ENCODE peak calls at places on chromosomes 3 and 15, in four cellular contexts. P, X, H and V are unnamed samples.

GRCh38 chr3:181709537-181710279 is 2.0 kb upstream of the SOX2 start:
- DNase-seq in X (peak), H (peak), P (no peak), V (peak)

GRCh38 chr3:128879125-128879969 is at the start of gene ACAD9:
- DNase-seq in X (peak), H (peak), P (peak), V (peak)

GRCh38 chr15:69815793-69816192 is 281.9 kb downstream of the TLE3 start:
- DNase-seq in P (no peak), H (no peak), X (no peak), V (no peak)

GRCh38 chr3:32395451-32395970 is 3.9 kb downstream of the CMTM7 start:
- DNase-seq in H (no peak), P (no peak), X (no peak), V (no peak)

GRCh38 chr15:85554852-85555521 is 174.6 kb downstream of the AKAP13 start:
- DNase-seq in X (no peak), P (no peak), H (no peak), V (no peak)

GRCh38 chr3:63814300-63814699 is 4.8 kb upstream of the C3orf49 start:
- DNase-seq in P (no peak), X (peak), H (peak), V (no peak)

GRCh38 chr3:71380096-71380495 is 203.4 kb downstream of the FOXP1 start:
- DNase-seq in P (no peak), X (peak), H (peak), V (no peak)

GRCh38 chr3:46280105-46280797 is 38.0 kb downstream of the CCR3 start:
- DNase-seq in P (no peak), X (no peak), H (peak), V (no peak)

GRCh38 chr3:72161870-72162617 is 377.1 kb upstream of the PROK2 start:
- DNase-seq in P (no peak), H (peak), X (no peak), V (no peak)

GRCh38 chr3:194104041-194104751 is 31.8 kb upstream of the HES1 start:
- DNase-seq in H (no peak), P (no peak), X (no peak), V (no peak)

GRCh38 chr3:56952051-56952450 is 108.4 kb upstream of the SPATA12 start:
- DNase-seq in H (no peak), X (no peak), P (no peak), V (no peak)

GRCh38 chr3:98612996-98613517 is 19.6 kb upstream of the CPOX start:
- DNase-seq in P (no peak), H (no peak), X (no peak), V (no peak)

GRCh38 chr3:49181351-49181750 is 10.0 kb downstream of the KLHDC8B start:
- DNase-seq in H (no peak), X (no peak), P (no peak), V (no peak)

GRCh38 chr3:190092250-190092649 is 28.4 kb downstream of the P3H2 start:
- DNase-seq in P (no peak), X (no peak), H (peak), V (no peak)

GRCh38 chr3:72299321-72299802 is 514.4 kb upstream of the PROK2 start:
- DNase-seq in X (no peak), H (peak), P (no peak), V (no peak)

GRCh38 chr3:150868282-150868681 is 37.0 kb downstream of the MINDY4B start:
- DNase-seq in H (no peak), P (no peak), X (no peak), V (no peak)

GRCh38 chr15:95875141-95875643 is 455.3 kb upstream of the NR2F2 start:
- DNase-seq in H (no peak), X (no peak), P (no peak), V (no peak)

GRCh38 chr3:14336414-14337285 is 65.8 kb upstream of the SLC6A6 start:
- DNase-seq in X (no peak), H (no peak), P (no peak), V (no peak)

GRCh38 chr3:62968128-62968527 is 92.9 kb upstream of the CADPS start:
- DNase-seq in H (no peak), X (no peak), P (no peak), V (no peak)

GRCh38 chr3:45583021-45583851 is 11.3 kb upstream of the LIMD1 start:
- DNase-seq in P (no peak), H (no peak), X (no peak), V (no peak)

GRCh38 chr15:90681480-90681879 is 35.7 kb upstream of the BLM start:
- DNase-seq in H (peak), X (no peak), P (no peak), V (no peak)

GRCh38 chr3:66004244-66004643 is 34.5 kb downstream of the MAGI1 start:
- DNase-seq in X (no peak), P (no peak), H (no peak), V (no peak)

DNA sequence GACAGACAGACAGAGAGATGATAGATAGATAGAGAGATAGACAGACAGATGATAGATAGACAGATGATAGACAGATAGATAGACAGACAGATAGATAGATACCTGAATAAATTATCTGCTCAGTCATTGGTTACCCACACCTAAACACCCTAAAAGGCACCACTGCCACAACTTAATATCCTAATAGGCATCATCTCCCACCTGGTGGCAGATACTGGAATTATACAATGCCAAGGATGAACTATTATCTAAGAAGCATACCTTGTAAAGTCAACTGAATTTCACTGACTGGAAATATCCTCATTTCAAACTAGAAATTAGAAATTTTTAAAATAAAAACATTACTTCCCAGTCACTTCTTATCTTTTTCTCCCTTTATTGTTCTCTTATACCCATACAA is 19.4 kb upstream of the ATP8B4 start:
- DNase-seq in X (no peak), H (peak), P (no peak), V (no peak)
- H3K4ac ChIP-seq in X (no peak), H (peak), P (no peak), V (no peak)

GRCh38 chr15:98737721-98738120 is 89.4 kb downstream of the IGF1R start:
- DNase-seq in X (no peak), H (no peak), P (no peak), V (no peak)
- H3K4ac ChIP-seq in X (no peak), H (no peak), P (no peak), V (no peak)

GRCh38 chr3:127001486-127002194 is 18.7 kb downstream of the PLXNA1 start:
- DNase-seq in H (no peak), X (no peak), P (no peak), V (peak)
- H3K4ac ChIP-seq in H (peak), X (no peak), P (no peak), V (peak)

GRCh38 chr3:130894130-130894872 is 417 bp downstream of the ATP2C1 start:
- DNase-seq in P (peak), H (no peak), X (no peak), V (no peak)

GRCh38 chr3:130892759-130893239 is 1.1 kb upstream of the ATP2C1 start:
- DNase-seq in H (peak), P (peak), X (peak), V (no peak)

GRCh38 chr3:130895690-130896089 is 1.8 kb downstream of the ATP2C1 start:
- DNase-seq in H (no peak), X (no peak), P (no peak), V (no peak)

GRCh38 chr3:130894873-130895330 is 1.0 kb downstream of the ATP2C1 start:
- DNase-seq in H (peak), P (peak), X (peak), V (no peak)

GRCh38 chr3:130893240-130894129 is at the start of gene ATP2C1:
- DNase-seq in H (peak), P (peak), X (peak), V (peak)
- H3K4ac ChIP-seq in H (peak), P (no peak), X (peak), V (peak)

GRCh38 chr3:50478051-50478450 is 25.4 kb downstream of the CACNA2D2 start:
- DNase-seq in X (no peak), H (no peak), P (no peak), V (no peak)

GRCh38 chr3:50474717-50475116 is 28.7 kb downstream of the CACNA2D2 start:
- DNase-seq in H (peak), P (no peak), X (no peak), V (no peak)

GRCh38 chr3:50473768-50474167 is 29.7 kb downstream of the CACNA2D2 start:
- DNase-seq in X (no peak), H (no peak), P (no peak), V (no peak)

GRCh38 chr3:50467932-50468331 is 35.5 kb downstream of the CACNA2D2 start:
- DNase-seq in H (no peak), X (no peak), P (no peak), V (no peak)

GRCh38 chr3:50472958-50473357 is 30.5 kb downstream of the CACNA2D2 start:
- DNase-seq in P (no peak), H (no peak), X (no peak), V (no peak)
- H3K4ac ChIP-seq in P (no peak), H (no peak), X (no peak), V (no peak)

DNA sequence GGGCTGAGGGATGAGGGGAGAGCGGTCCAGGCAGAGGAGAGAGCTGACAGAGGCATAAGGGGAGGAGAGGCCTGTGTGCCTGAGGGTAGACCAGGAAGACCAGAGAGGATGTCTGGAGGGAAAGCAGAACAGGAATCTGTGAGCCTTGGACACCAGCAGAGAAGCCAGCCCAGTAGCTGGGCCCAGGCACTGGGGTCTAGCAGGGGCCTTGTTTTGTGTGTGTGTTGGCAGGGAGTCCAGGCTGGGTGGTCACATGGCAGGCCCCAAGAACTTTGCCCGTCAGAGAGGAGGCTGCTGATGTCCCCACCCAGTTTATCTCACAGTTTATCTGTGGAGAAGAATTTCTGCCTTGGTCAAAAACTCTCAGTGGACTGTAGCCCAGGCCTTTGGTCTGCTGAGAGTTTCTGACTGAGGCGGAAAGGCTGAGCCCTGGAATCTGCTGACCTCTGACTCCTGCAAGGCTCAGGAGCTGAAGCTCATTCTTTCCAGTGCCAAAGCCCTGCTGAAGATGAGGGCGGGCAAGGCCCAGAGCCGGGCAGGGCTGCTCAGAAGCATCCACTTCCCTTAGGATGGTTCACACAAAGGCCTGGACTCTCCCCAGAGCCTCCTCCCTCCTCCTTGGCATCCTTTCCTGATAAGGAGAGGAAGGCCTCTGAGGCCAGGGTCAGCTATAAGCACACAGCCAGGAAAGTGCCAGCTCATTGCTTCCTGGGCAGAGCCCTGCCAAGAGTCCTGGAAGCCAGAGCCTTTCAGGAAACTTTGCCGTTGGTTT is 37.0 kb upstream of the SLCO2A1 start:
- DNase-seq in P (no peak), X (no peak), H (no peak), V (peak)
- H3K4ac ChIP-seq in P (no peak), X (no peak), H (no peak), V (no peak)

DNA sequence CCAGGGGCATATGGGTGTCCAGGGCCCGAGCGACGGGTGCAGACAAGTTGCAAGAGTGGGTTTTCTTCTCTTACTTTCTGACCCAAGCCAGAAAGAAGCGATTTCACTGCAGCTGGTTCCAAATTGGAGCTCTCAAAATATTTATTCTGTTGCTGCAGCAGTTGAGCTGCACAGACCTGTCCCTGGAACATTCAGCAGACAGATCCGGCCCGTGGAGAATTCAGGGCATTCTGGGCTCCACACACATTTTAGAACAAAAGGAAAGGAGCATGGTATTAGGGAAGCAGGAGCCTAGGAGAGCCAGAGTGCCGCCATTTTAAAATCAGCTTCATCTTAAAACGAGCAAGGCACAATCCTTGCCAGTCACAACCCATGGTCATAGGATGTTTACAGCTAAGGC is 135.3 kb upstream of the TPM1 start:
- DNase-seq in P (no peak), H (no peak), X (no peak), V (no peak)
- H3K4ac ChIP-seq in P (no peak), H (no peak), X (no peak), V (no peak)